ENCODE peak calls at places on chromosomes 6 and 20, in nine cellular contexts. D is GM23338, W is HCT116, C is hepatocyte, G is OCI-LY7, Q is GM23248, F is neural progenitor cell, J is PC-3, U is SK-N-SH. S is an unnamed sample.

GRCh38 chr20:51321343-51322163 is 221.0 kb downstream of the NFATC2 start:
- DNase-seq in D (no peak), W (no peak), C (no peak), G (no peak), Q (no peak), F (no peak), J (no peak), U (no peak), S (no peak)

GRCh38 chr20:13322621-13323020 is 101.5 kb downstream of the ISM1 start:
- DNase-seq in D (no peak), W (no peak), C (no peak), G (no peak), Q (no peak), F (peak), J (no peak), U (no peak), S (no peak)

GRCh38 chr6:77463308-77463880 is at the start of gene HTR1B:
- DNase-seq in D (peak), W (no peak), C (peak), G (no peak), Q (peak), F (peak), J (no peak), U (no peak), S (no peak)

GRCh38 chr20:19964289-19965263 is 52.6 kb upstream of the NAA20 start:
- DNase-seq in D (no peak), W (no peak), C (peak), G (no peak), Q (peak), F (no peak), J (peak), U (no peak), S (no peak)

GRCh38 chr6:168596316-168596715 is 155.3 kb downstream of the SMOC2 start:
- DNase-seq in D (no peak), W (no peak), C (no peak), G (no peak), Q (no peak), F (no peak), J (no peak), U (no peak), S (no peak)

GRCh38 chr6:53985361-53985760 is 125.9 kb upstream of the MLIP start:
- DNase-seq in D (no peak), W (no peak), C (no peak), G (no peak), Q (peak), F (no peak), J (no peak), U (no peak), S (no peak)

GRCh38 chr6:139979021-139979721 is 604.7 kb upstream of the CITED2 start:
- DNase-seq in D (no peak), W (no peak), C (no peak), G (no peak), Q (no peak), F (peak), J (no peak), U (no peak), S (no peak)

GRCh38 chr20:48456361-48457184 is 371.2 kb downstream of the PREX1 start:
- DNase-seq in D (no peak), W (no peak), C (no peak), G (no peak), Q (no peak), F (peak), J (no peak), U (no peak), S (no peak)

GRCh38 chr6:81938014-81938761 is 185.7 kb upstream of the TENT5A start:
- DNase-seq in D (no peak), W (peak), C (peak), G (no peak), Q (peak), F (no peak), J (peak), U (no peak), S (peak)

GRCh38 chr20:19015326-19015725 is 197.1 kb upstream of the SLC24A3 start:
- DNase-seq in D (no peak), W (no peak), C (no peak), G (no peak), Q (no peak), F (peak), J (no peak), U (no peak), S (no peak)

GRCh38 chr6:36414481-36414880 is 27.0 kb upstream of the ETV7 start:
- DNase-seq in D (no peak), W (no peak), C (peak), G (no peak), Q (peak), F (no peak), J (no peak), U (no peak), S (no peak)

GRCh38 chr6:147138841-147139240 is 65.4 kb upstream of the STXBP5 start:
- DNase-seq in D (no peak), W (no peak), C (no peak), G (no peak), Q (no peak), F (no peak), J (no peak), U (no peak), S (no peak)

GRCh38 chr6:147142684-147143245 is 61.5 kb upstream of the STXBP5 start:
- DNase-seq in D (no peak), W (no peak), C (no peak), G (no peak), Q (no peak), F (no peak), J (no peak), U (no peak), S (no peak)

GRCh38 chr6:147136057-147136456 is 68.2 kb upstream of the STXBP5 start:
- DNase-seq in D (peak), W (no peak), C (no peak), G (no peak), Q (no peak), F (no peak), J (no peak), U (no peak), S (no peak)

DNA sequence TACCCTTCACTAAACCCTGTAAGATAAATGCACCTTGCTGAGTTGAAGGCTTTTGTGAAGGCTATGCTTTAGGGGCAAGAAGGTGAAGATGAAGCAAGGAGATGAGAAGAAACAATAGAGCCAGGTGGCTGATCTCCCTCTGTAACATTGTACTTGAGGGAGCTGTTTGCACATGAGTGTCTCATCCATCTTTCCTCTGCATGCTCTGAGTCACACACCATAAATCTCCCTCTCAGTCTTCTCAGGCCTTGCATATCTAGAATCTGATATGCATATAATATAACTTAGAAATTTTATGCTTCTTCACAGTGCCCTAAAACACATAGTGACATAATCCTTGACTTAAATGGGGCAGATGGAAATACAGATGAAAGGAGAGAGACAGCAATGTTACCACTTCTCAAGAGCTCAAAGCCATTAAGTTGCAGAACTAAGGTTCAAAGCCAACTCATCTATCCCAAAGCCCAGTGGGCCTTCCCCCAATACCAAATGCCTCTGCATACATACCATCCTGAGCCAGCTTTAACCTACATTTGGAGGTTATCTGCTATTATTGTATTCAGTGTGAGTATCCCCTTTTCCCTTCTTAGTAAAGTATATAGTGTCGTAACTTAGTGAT is 62.4 kb upstream of the STXBP5 start:
- DNase-seq in D (no peak), W (no peak), C (peak), G (no peak), Q (peak), F (no peak), J (peak), U (no peak), S (no peak)
- TF ChIP-seq EZH2phosphoT487 in D (no peak), W (no peak), C (no peak), G (no peak), Q (no peak), F (no peak), J (no peak), U (no peak), S (no peak)

GRCh38 chr20:38833154-38833856 is 27.8 kb downstream of the PPP1R16B start:
- DNase-seq in D (no peak), W (no peak), C (no peak), G (no peak), Q (no peak), F (no peak), J (no peak), U (no peak), S (no peak)
- TF ChIP-seq EZH2phosphoT487 in D (no peak), W (no peak), C (no peak), G (no peak), Q (no peak), F (no peak), J (no peak), U (no peak), S (no peak)

GRCh38 chr6:9360881-9361280 is 925.5 kb upstream of the SLC35B3 start:
- DNase-seq in D (no peak), W (no peak), C (no peak), G (no peak), Q (peak), F (no peak), J (peak), U (no peak), S (no peak)
- TF ChIP-seq EZH2phosphoT487 in D (no peak), W (no peak), C (no peak), G (no peak), Q (no peak), F (no peak), J (no peak), U (no peak), S (no peak)

GRCh38 chr6:97198181-97198580 is 84.8 kb downstream of the MMS22L start:
- DNase-seq in D (no peak), W (no peak), C (peak), G (no peak), Q (peak), F (no peak), J (no peak), U (no peak), S (no peak)

GRCh38 chr6:97189767-97190166 is 93.2 kb downstream of the MMS22L start:
- DNase-seq in D (no peak), W (no peak), C (no peak), G (no peak), Q (peak), F (no peak), J (no peak), U (no peak), S (no peak)

DNA sequence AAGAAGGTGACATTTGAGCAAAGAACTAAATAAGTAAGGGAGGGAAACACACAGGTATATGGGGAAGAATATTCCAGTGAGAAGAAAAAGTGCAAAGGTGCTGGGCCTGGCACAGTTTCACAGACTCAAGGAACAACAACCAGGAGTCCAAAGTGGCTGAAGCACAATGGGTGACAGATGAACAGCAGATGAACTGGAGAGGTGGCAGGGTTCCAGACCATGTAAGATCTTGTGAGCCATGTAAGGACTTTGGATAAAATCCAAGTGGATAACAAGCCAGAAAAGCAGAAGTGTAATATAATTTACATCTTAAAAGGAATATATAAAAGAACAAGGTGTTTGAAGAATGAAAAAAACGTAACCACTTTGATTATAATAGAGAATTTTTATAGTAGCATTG is 87.9 kb downstream of the MMS22L start:
- DNase-seq in D (no peak), W (no peak), C (no peak), G (no peak), Q (peak), F (no peak), J (no peak), U (no peak), S (no peak)
- TF ChIP-seq EZH2phosphoT487 in D (no peak), W (no peak), C (no peak), G (no peak), Q (no peak), F (no peak), J (no peak), U (no peak), S (no peak)

GRCh38 chr6:132684998-132685397 is 26.0 kb upstream of the TAAR1 start:
- DNase-seq in D (no peak), W (no peak), C (no peak), G (no peak), Q (no peak), F (no peak), J (no peak), U (no peak), S (no peak)
- TF ChIP-seq EZH2phosphoT487 in D (no peak), W (no peak), C (no peak), G (no peak), Q (no peak), F (no peak), J (no peak), U (no peak), S (no peak)

DNA sequence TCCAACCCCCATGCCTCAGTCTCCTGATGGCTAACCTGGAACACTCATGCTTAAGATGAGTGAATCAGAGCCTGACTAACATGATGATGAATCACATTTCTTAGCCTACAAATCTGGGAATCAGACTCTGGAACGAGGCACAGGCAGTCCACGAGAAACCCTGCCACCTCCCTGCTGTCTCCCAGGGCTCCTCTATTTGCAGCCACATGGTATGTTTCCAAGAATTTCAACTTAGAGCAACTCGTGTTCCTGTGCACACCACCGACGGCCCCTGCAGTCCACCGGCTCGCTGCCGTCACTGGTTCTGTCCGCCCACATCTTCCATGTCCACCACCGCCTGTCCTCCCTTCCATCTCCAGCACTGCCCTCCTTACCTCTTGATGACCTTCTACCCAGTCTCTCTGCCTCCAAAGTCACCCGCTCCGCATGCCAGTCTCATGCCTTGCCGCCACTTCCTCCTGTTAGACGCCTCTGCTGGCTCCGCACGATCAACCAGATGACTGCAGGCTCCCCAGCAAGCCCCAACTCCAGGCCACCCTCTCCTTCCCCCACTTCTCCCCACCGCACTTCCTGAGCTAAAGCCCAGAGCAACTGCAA is 87.6 kb downstream of the AGPAT4 start:
- DNase-seq in D (no peak), W (peak), C (no peak), G (no peak), Q (peak), F (no peak), J (peak), U (no peak), S (no peak)
- TF ChIP-seq EZH2phosphoT487 in D (no peak), W (no peak), C (no peak), G (no peak), Q (no peak), F (no peak), J (no peak), U (no peak), S (no peak)

DNA sequence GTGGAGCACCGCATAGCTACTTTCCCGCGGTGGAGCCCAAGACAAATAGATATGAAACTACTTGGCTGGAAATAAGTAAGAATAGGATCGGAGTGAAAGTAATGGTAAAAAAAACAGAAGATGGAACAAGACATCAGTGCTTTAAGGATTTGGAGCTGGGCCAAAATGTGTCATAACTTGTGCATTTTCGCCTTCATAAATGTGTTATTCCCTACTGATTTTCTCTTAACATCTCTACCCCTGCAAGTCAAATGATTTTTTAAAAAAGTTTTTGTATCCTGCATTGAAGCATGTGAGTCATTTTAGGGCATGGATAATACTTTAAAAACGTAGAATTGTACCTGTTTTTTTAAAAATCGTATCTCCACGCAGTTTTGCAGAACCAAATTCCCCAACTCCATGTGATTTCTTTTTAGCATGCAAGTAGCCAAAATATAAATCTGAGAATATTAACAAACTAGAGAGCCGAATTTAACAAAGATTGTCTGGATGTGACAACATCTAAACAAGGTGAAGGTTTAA is 885 bp upstream of the FAM184A start:
- DNase-seq in D (no peak), W (no peak), C (peak), G (no peak), Q (peak), F (no peak), J (peak), U (no peak), S (no peak)
- TF ChIP-seq EZH2phosphoT487 in D (no peak), W (no peak), C (no peak), G (no peak), Q (no peak), F (no peak), J (no peak), U (no peak), S (no peak)